ENCODE peak calls at places on chromosomes 13 and 19, in six cellular contexts. One of them, this sample, is unnamed.

GRCh38 chr13:49421391-49421790 is 22.5 kb downstream of the CAB39L start:
- DNase-seq in left kidney: peak
- DNase-seq in PC-3: peak
- DNase-seq in CD4-positive, CD25-positive, alpha-beta regulatory T cell: no peak
- DNase-seq in PC-9: no peak
- DNase-seq in ascending aorta: no peak
- DNase-seq in this sample: peak

GRCh38 chr13:79435549-79435948 is 29.5 kb upstream of the RBM26 start:
- DNase-seq in left kidney: no peak
- DNase-seq in PC-3: peak
- DNase-seq in CD4-positive, CD25-positive, alpha-beta regulatory T cell: no peak
- DNase-seq in PC-9: peak
- DNase-seq in ascending aorta: no peak
- DNase-seq in this sample: no peak

GRCh38 chr19:55461974-55462628 is 659 bp upstream of the ISOC2 start:
- DNase-seq in left kidney: peak
- DNase-seq in PC-3: peak
- DNase-seq in CD4-positive, CD25-positive, alpha-beta regulatory T cell: no peak
- DNase-seq in PC-9: no peak
- DNase-seq in ascending aorta: no peak
- DNase-seq in this sample: no peak

GRCh38 chr19:49224856-49225255 is 67.3 kb downstream of the TRPM4 start:
- DNase-seq in left kidney: peak
- DNase-seq in PC-3: peak
- DNase-seq in CD4-positive, CD25-positive, alpha-beta regulatory T cell: no peak
- DNase-seq in PC-9: peak
- DNase-seq in ascending aorta: no peak
- DNase-seq in this sample: peak

GRCh38 chr19:3580156-3580955 is 4.9 kb upstream of the GIPC3 start:
- DNase-seq in left kidney: no peak
- DNase-seq in PC-3: peak
- DNase-seq in CD4-positive, CD25-positive, alpha-beta regulatory T cell: no peak
- DNase-seq in PC-9: peak
- DNase-seq in ascending aorta: no peak
- DNase-seq in this sample: no peak

GRCh38 chr13:112928958-112929777 is 39.8 kb upstream of the MCF2L start:
- DNase-seq in left kidney: peak
- DNase-seq in PC-3: no peak
- DNase-seq in CD4-positive, CD25-positive, alpha-beta regulatory T cell: no peak
- DNase-seq in PC-9: no peak
- DNase-seq in ascending aorta: no peak
- DNase-seq in this sample: no peak

GRCh38 chr19:18408053-18408476 is 10.6 kb upstream of the LRRC25 start:
- DNase-seq in left kidney: peak
- DNase-seq in PC-3: peak
- DNase-seq in CD4-positive, CD25-positive, alpha-beta regulatory T cell: no peak
- DNase-seq in PC-9: no peak
- DNase-seq in ascending aorta: no peak
- DNase-seq in this sample: peak

GRCh38 chr13:75705395-75705794 is 69.3 kb downstream of the LMO7 start:
- DNase-seq in left kidney: no peak
- DNase-seq in PC-3: peak
- DNase-seq in CD4-positive, CD25-positive, alpha-beta regulatory T cell: no peak
- DNase-seq in PC-9: peak
- DNase-seq in ascending aorta: no peak
- DNase-seq in this sample: no peak

GRCh38 chr13:76609643-76610042 is 276.6 kb downstream of the KCTD12 start:
- DNase-seq in left kidney: no peak
- DNase-seq in PC-3: no peak
- DNase-seq in CD4-positive, CD25-positive, alpha-beta regulatory T cell: no peak
- DNase-seq in PC-9: no peak
- DNase-seq in ascending aorta: no peak
- DNase-seq in this sample: no peak

GRCh38 chr19:53328967-53329366 is 4.6 kb upstream of the ZNF845 start:
- DNase-seq in left kidney: peak
- DNase-seq in PC-3: no peak
- DNase-seq in CD4-positive, CD25-positive, alpha-beta regulatory T cell: no peak
- DNase-seq in PC-9: peak
- DNase-seq in ascending aorta: peak
- DNase-seq in this sample: peak

GRCh38 chr19:408441-409005 is 424 bp downstream of the C2CD4C start:
- DNase-seq in left kidney: peak
- DNase-seq in PC-3: no peak
- DNase-seq in CD4-positive, CD25-positive, alpha-beta regulatory T cell: no peak
- DNase-seq in PC-9: no peak
- DNase-seq in ascending aorta: no peak
- DNase-seq in this sample: no peak

GRCh38 chr19:17944301-17944700 is 11.5 kb downstream of the CCDC124 start:
- DNase-seq in left kidney: no peak
- DNase-seq in PC-3: peak
- DNase-seq in CD4-positive, CD25-positive, alpha-beta regulatory T cell: no peak
- DNase-seq in PC-9: no peak
- DNase-seq in ascending aorta: no peak
- DNase-seq in this sample: no peak

GRCh38 chr13:99902657-99903056 is 68.9 kb downstream of the ZIC5 start:
- DNase-seq in left kidney: no peak
- DNase-seq in PC-3: no peak
- DNase-seq in CD4-positive, CD25-positive, alpha-beta regulatory T cell: no peak
- DNase-seq in PC-9: no peak
- DNase-seq in ascending aorta: no peak
- DNase-seq in this sample: no peak

GRCh38 chr13:76934671-76935070 is 13.6 kb upstream of the ACOD1 start:
- DNase-seq in left kidney: peak
- DNase-seq in PC-3: no peak
- DNase-seq in CD4-positive, CD25-positive, alpha-beta regulatory T cell: no peak
- DNase-seq in PC-9: no peak
- DNase-seq in ascending aorta: no peak
- DNase-seq in this sample: no peak

GRCh38 chr19:18839465-18840287 is 7.9 kb downstream of the UPF1 start:
- DNase-seq in left kidney: no peak
- DNase-seq in PC-3: no peak
- DNase-seq in CD4-positive, CD25-positive, alpha-beta regulatory T cell: no peak
- DNase-seq in PC-9: no peak
- DNase-seq in ascending aorta: no peak
- DNase-seq in this sample: no peak

GRCh38 chr19:40407714-40408600 is 5.2 kb downstream of the PRX start:
- DNase-seq in left kidney: no peak
- DNase-seq in PC-3: no peak
- DNase-seq in CD4-positive, CD25-positive, alpha-beta regulatory T cell: no peak
- DNase-seq in PC-9: no peak
- DNase-seq in ascending aorta: no peak
- DNase-seq in this sample: no peak

GRCh38 chr13:94716016-94716415 is 3.7 kb upstream of the SOX21 start:
- DNase-seq in left kidney: peak
- DNase-seq in PC-3: peak
- DNase-seq in CD4-positive, CD25-positive, alpha-beta regulatory T cell: no peak
- DNase-seq in PC-9: no peak
- DNase-seq in ascending aorta: no peak
- DNase-seq in this sample: no peak

GRCh38 chr19:30228726-30229523 is 143.3 kb upstream of the ZNF536 start:
- DNase-seq in left kidney: peak
- DNase-seq in PC-3: no peak
- DNase-seq in CD4-positive, CD25-positive, alpha-beta regulatory T cell: no peak
- DNase-seq in PC-9: no peak
- DNase-seq in ascending aorta: no peak
- DNase-seq in this sample: peak

GRCh38 chr19:39449116-39449797 is 3.9 kb downstream of the SUPT5H start:
- DNase-seq in left kidney: no peak
- DNase-seq in PC-3: no peak
- DNase-seq in CD4-positive, CD25-positive, alpha-beta regulatory T cell: no peak
- DNase-seq in PC-9: no peak
- DNase-seq in ascending aorta: no peak
- DNase-seq in this sample: no peak

GRCh38 chr13:40340368-40341085 is 325.9 kb downstream of the FOXO1 start:
- DNase-seq in left kidney: no peak
- DNase-seq in PC-3: peak
- DNase-seq in CD4-positive, CD25-positive, alpha-beta regulatory T cell: no peak
- DNase-seq in PC-9: no peak
- DNase-seq in ascending aorta: peak
- DNase-seq in this sample: no peak